ENCODE peak calls at places on chromosome 22, in seven cellular contexts. K is foreskin fibroblast, E is HS-5, R is COR-L47, U is midbrain, W is GM03348, G is right cardiac atrium. J is an unnamed sample.

GRCh38 chr22:23751441-23751996 is 607 bp upstream of the ZNF70 start:
- DNase-seq in K (no peak), E (no peak), R (no peak), U (no peak), W (no peak), G (no peak), J (no peak)

GRCh38 chr22:39238966-39239510 is 5.7 kb downstream of the PDGFB start:
- DNase-seq in K (no peak), E (no peak), R (peak; percentile 87), U (no peak), W (no peak), G (no peak), J (no peak)

GRCh38 chr22:38705235-38706100 is at the start of gene GTPBP1:
- DNase-seq in K (peak; percentile 100), E (peak; percentile 100), R (peak; percentile 100), U (peak; percentile 100), W (peak; percentile 97), G (peak; percentile 98), J (peak; percentile 100)

GRCh38 chr22:42816339-42816738 is 40.7 kb downstream of the ARFGAP3 start:
- DNase-seq in K (no peak), E (no peak), R (no peak), U (no peak), W (no peak), G (no peak), J (no peak)

GRCh38 chr22:49564666-49565515 is 262.8 kb downstream of the BRD1 start:
- DNase-seq in K (no peak), E (no peak), R (no peak), U (no peak), W (no peak), G (no peak), J (no peak)

GRCh38 chr22:36415415-36416168 is 27.8 kb upstream of the MYH9 start:
- DNase-seq in K (no peak), E (no peak), R (no peak), U (no peak), W (no peak), G (no peak), J (no peak)

GRCh38 chr22:46577361-46578249 is 40.2 kb upstream of the CELSR1 start:
- DNase-seq in K (no peak), E (no peak), R (no peak), U (no peak), W (peak; percentile 56), G (no peak), J (no peak)

GRCh38 chr22:36385491-36386350 is 2.0 kb downstream of the MYH9 start:
- DNase-seq in K (no peak), E (no peak), R (peak; percentile 76), U (no peak), W (peak; percentile 52), G (peak; percentile 46), J (no peak)